ENCODE peak calls at places on chromosomes 7 and 10, in four cellular contexts. Q, D, X and T are unnamed samples.

GRCh38 chr10:72321248-72322029 is 33.3 kb downstream of the DNAJB12 start:
- DNase-seq in Q (no peak), D (no peak), X (no peak), T (no peak)

GRCh38 chr10:132193907-132194552 is 7.3 kb downstream of the DPYSL4 start:
- DNase-seq in X (peak), D (no peak), Q (peak), T (peak)

GRCh38 chr10:16016688-16017087 is 156.4 kb upstream of the MINDY3 start:
- DNase-seq in D (no peak), Q (no peak), X (no peak), T (no peak)

GRCh38 chr7:149716007-149716931 is 57.1 kb downstream of the ZNF467 start:
- DNase-seq in D (no peak), Q (no peak), X (no peak), T (no peak)

GRCh38 chr7:69595415-69595814 is 2.9 kb upstream of the AUTS2 start:
- DNase-seq in D (no peak), X (no peak), Q (no peak), T (no peak)

GRCh38 chr10:93799309-93799708 is 41.6 kb downstream of the LGI1 start:
- DNase-seq in X (no peak), Q (no peak), D (no peak), T (no peak)

GRCh38 chr10:58072634-58073033 is 195.1 kb downstream of the IPMK start:
- DNase-seq in D (no peak), X (no peak), Q (no peak), T (no peak)

GRCh38 chr10:14032406-14032998 is 298.2 kb downstream of the FRMD4A start:
- DNase-seq in D (no peak), Q (peak), X (peak), T (peak)

GRCh38 chr10:88309365-88309764 is 273.8 kb downstream of the RNLS start:
- DNase-seq in X (no peak), Q (no peak), D (no peak), T (no peak)

GRCh38 chr7:44063894-44064651 is 1.3 kb downstream of the PGAM2 start:
- DNase-seq in Q (no peak), D (no peak), X (no peak), T (no peak)

GRCh38 chr10:126013489-126014281 is 117.3 kb downstream of the FANK1 start:
- DNase-seq in X (peak), D (no peak), Q (peak), T (peak)
- TF ChIP-seq CTCF in X (no peak), D (no peak), Q (peak), T (no peak)

DNA sequence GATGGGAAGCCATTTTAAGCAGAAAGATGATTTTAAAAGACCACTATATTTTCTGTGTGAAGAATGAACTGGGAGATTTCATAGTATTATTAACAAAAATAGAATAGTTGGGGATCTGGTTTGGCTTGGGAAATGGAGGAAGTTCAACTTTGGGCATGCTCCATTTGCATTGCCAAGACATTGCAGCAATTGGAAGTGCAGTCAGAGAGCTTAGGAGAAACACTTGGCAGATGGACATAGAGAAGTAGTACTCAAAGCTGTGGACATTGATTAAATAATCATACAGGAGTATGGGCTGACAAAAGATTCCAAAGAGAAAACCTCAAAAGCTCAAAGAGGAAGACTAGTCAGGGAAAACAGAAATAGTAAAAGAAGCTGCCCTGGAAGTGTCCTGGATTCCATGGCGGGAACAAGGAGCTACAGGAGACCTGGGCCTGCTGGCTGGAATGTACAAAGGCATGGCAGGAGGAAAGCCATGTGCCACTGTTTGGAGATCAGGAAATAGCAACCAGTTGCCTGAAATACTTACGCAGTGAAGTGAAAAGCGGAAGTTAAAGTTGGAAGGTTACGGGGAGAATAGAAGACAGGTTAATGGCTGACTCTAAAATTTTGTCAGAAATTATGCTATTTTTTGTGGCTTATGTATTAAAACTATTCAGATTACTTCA is 93.6 kb upstream of the MXI1 start:
- DNase-seq in X (no peak), Q (no peak), D (peak), T (no peak)
- TF ChIP-seq CTCF in X (no peak), Q (no peak), D (no peak), T (no peak)

GRCh38 chr7:2610898-2611297 is 20.9 kb upstream of the TTYH3 start:
- DNase-seq in X (no peak), D (no peak), Q (no peak), T (no peak)

GRCh38 chr7:2610466-2610865 is 21.3 kb upstream of the TTYH3 start:
- DNase-seq in D (no peak), X (no peak), Q (no peak), T (no peak)

GRCh38 chr7:2607122-2607912 is 24.5 kb upstream of the TTYH3 start:
- DNase-seq in D (no peak), X (no peak), Q (peak), T (no peak)

GRCh38 chr7:2607913-2608899 is 23.6 kb upstream of the TTYH3 start:
- DNase-seq in X (no peak), D (no peak), Q (no peak), T (no peak)

GRCh38 chr7:2609001-2609411 is 22.8 kb upstream of the TTYH3 start:
- DNase-seq in X (peak), Q (peak), D (peak), T (no peak)
- TF ChIP-seq CTCF in X (peak), Q (peak), D (peak), T (no peak)

GRCh38 chr10:59177031-59177861 is 803 bp downstream of the PHYHIPL start:
- DNase-seq in D (no peak), Q (peak), X (no peak), T (peak)
- TF ChIP-seq CTCF in D (no peak), Q (no peak), X (no peak), T (no peak)

DNA sequence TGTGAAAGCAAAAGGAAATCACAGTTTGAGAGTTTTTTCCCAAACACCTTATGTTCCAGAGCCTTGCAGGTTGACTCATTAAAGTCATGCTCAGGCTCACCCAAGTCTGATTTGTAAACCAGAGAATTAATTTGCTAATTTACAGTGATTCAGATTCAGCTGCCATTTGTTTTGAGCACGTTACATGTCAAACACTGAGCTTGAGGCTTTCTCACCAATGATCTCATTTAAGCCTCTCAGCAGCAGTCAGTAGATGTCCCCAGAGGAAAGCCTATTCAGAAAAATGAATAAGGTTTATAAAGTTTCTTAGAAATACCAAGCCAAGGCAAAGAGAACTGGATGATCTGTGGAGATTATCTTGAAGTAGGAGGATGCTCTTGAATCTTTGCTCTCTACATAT is 420.4 kb downstream of the HTR7 start:
- DNase-seq in D (no peak), Q (peak), X (no peak), T (no peak)
- TF ChIP-seq CTCF in D (no peak), Q (peak), X (no peak), T (no peak)

GRCh38 chr7:115603416-115603815 is 427.1 kb downstream of the TFEC start:
- DNase-seq in X (no peak), Q (no peak), D (no peak), T (no peak)
- TF ChIP-seq CTCF in X (no peak), Q (no peak), D (no peak), T (no peak)

GRCh38 chr10:930415-931325 is 835 bp downstream of the LARP4B start:
- DNase-seq in Q (peak), X (peak), D (peak), T (peak)
- TF ChIP-seq CTCF in Q (no peak), X (no peak), D (no peak), T (no peak)

GRCh38 chr7:116439856-116440549 is 59.5 kb upstream of the CAV2 start:
- DNase-seq in X (no peak), Q (no peak), D (no peak), T (no peak)

GRCh38 chr7:116441534-116441933 is 58.0 kb upstream of the CAV2 start:
- DNase-seq in Q (peak), X (no peak), D (no peak), T (no peak)

GRCh38 chr7:116439005-116439404 is 60.5 kb upstream of the CAV2 start:
- DNase-seq in Q (no peak), X (no peak), D (no peak), T (no peak)

GRCh38 chr7:116436305-116436826 is 63.2 kb upstream of the CAV2 start:
- DNase-seq in X (no peak), D (no peak), Q (no peak), T (no peak)

GRCh38 chr7:116438274-116438673 is 61.3 kb upstream of the CAV2 start:
- DNase-seq in Q (no peak), D (no peak), X (no peak), T (no peak)
- TF ChIP-seq CTCF in Q (peak), D (no peak), X (no peak), T (no peak)

GRCh38 chr7:1641661-1642260 is 28.3 kb upstream of the ELFN1 start:
- DNase-seq in D (no peak), X (no peak), Q (no peak), T (no peak)

GRCh38 chr7:1639578-1640175 is 30.4 kb upstream of the ELFN1 start:
- DNase-seq in X (no peak), Q (no peak), D (no peak), T (no peak)

GRCh38 chr7:1639071-1639470 is 31.0 kb upstream of the ELFN1 start:
- DNase-seq in X (no peak), D (no peak), Q (no peak), T (no peak)

GRCh38 chr7:1641173-1641572 is 28.9 kb upstream of the ELFN1 start:
- DNase-seq in D (no peak), Q (no peak), X (no peak), T (no peak)

GRCh38 chr7:1640376-1641172 is 29.5 kb upstream of the ELFN1 start:
- DNase-seq in Q (no peak), X (no peak), D (no peak), T (no peak)
- TF ChIP-seq CTCF in Q (peak), X (no peak), D (no peak), T (peak)